ENCODE peak calls at places on chromosomes 2 and 18, in eight cellular contexts. A is fibroblast of villous mesenchyme; Z is effector memory CD4-positive, alpha-beta T cell; E is OCI-LY7; J is BE2C; X is colonic mucosa; P is fibroblast of lung; R is GM06990. L is an unnamed sample.

GRCh38 chr2:14492920-14493503 is 139.5 kb upstream of the LRATD1 start:
- DNase-seq in A (peak; percentile 68), Z (no peak), E (no peak), J (no peak), X (no peak), P (peak; percentile 85), R (no peak), L (peak; percentile 76)

GRCh38 chr18:31942301-31942998 is 478 bp downstream of the TRAPPC8 start:
- DNase-seq in A (peak; percentile 68), Z (peak; percentile 7), E (peak; percentile 19), J (peak; percentile 7), X (peak; percentile 45), P (peak; percentile 37), R (no peak), L (no peak)

GRCh38 chr18:44452346-44452745 is 228.3 kb upstream of the SETBP1 start:
- DNase-seq in A (no peak), Z (no peak), E (no peak), J (no peak), X (no peak), P (peak; percentile 53), R (no peak), L (peak; percentile 26)

GRCh38 chr2:221969087-221969829 is 329.5 kb downstream of the PAX3 start:
- DNase-seq in A (peak; percentile 33), Z (no peak), E (peak; percentile 33), J (peak; percentile 8), X (no peak), P (peak; percentile 69), R (no peak), L (peak; percentile 16)

GRCh38 chr2:197205590-197206215 is 104.9 kb downstream of the ANKRD44 start:
- DNase-seq in A (no peak), Z (peak; percentile 57), E (peak; percentile 72), J (no peak), X (no peak), P (no peak), R (no peak), L (no peak)

GRCh38 chr2:9380702-9381628 is 42.4 kb downstream of the ITGB1BP1 start:
- DNase-seq in A (peak; percentile 97), Z (no peak), E (no peak), J (peak; percentile 59), X (peak; percentile 71), P (peak; percentile 94), R (no peak), L (peak; percentile 98)

GRCh38 chr2:133333189-133333588 is 235.1 kb downstream of the NCKAP5 start:
- DNase-seq in A (no peak), Z (no peak), E (no peak), J (no peak), X (no peak), P (no peak), R (no peak), L (no peak)

GRCh38 chr18:13218376-13219011 is at the start of gene LDLRAD4:
- DNase-seq in A (no peak), Z (peak; percentile 9), E (no peak), J (peak; percentile 30), X (peak; percentile 58), P (no peak), R (no peak), L (no peak)

GRCh38 chr18:35754464-35754863 is 172.9 kb downstream of the GALNT1 start:
- DNase-seq in A (no peak), Z (no peak), E (no peak), J (no peak), X (no peak), P (no peak), R (no peak), L (no peak)

GRCh38 chr2:121071058-121071504 is 213.9 kb downstream of the TFCP2L1 start:
- DNase-seq in A (peak; percentile 51), Z (no peak), E (peak; percentile 51), J (peak; percentile 70), X (peak; percentile 70), P (peak; percentile 51), R (no peak), L (no peak)

GRCh38 chr2:207473203-207473865 is 56.4 kb upstream of the CREB1 start:
- DNase-seq in A (peak; percentile 84), Z (no peak), E (no peak), J (peak; percentile 66), X (no peak), P (peak; percentile 92), R (peak; percentile 25), L (peak; percentile 48)

GRCh38 chr18:7897119-7897518 is 330.0 kb downstream of the PTPRM start:
- DNase-seq in A (no peak), Z (no peak), E (no peak), J (no peak), X (no peak), P (no peak), R (no peak), L (no peak)

GRCh38 chr2:231615058-231615671 is 22.5 kb downstream of the TEX44 start:
- DNase-seq in A (no peak), Z (no peak), E (peak; percentile 27), J (no peak), X (peak; percentile 38), P (no peak), R (no peak), L (no peak)

GRCh38 chr18:78100189-78100588 is 850.5 kb downstream of the GALR1 start:
- DNase-seq in A (no peak), Z (no peak), E (no peak), J (no peak), X (no peak), P (no peak), R (no peak), L (no peak)

GRCh38 chr2:226607379-226607778 is 192.2 kb downstream of the IRS1 start:
- DNase-seq in A (peak; percentile 46), Z (no peak), E (no peak), J (no peak), X (no peak), P (peak; percentile 66), R (no peak), L (no peak)

GRCh38 chr2:9306910-9307309 is 100.3 kb downstream of the ASAP2 start:
- DNase-seq in A (no peak), Z (no peak), E (no peak), J (peak; percentile 22), X (no peak), P (no peak), R (no peak), L (no peak)

GRCh38 chr2:105379741-105380186 is 19.1 kb downstream of the FHL2 start:
- DNase-seq in A (no peak), Z (no peak), E (no peak), J (no peak), X (no peak), P (no peak), R (no peak), L (no peak)

GRCh38 chr18:51163543-51163942 is 33.9 kb downstream of the MEX3C start:
- DNase-seq in A (no peak), Z (no peak), E (no peak), J (no peak), X (no peak), P (no peak), R (no peak), L (no peak)

GRCh38 chr2:202043473-202043872 is 9.8 kb downstream of the FZD7 start:
- DNase-seq in A (no peak), Z (no peak), E (no peak), J (no peak), X (no peak), P (no peak), R (no peak), L (no peak)

GRCh38 chr2:99600929-99601680 is 111.3 kb upstream of the REV1 start:
- DNase-seq in A (no peak), Z (no peak), E (no peak), J (no peak), X (no peak), P (no peak), R (no peak), L (no peak)

GRCh38 chr2:8926356-8926755 is 77.1 kb downstream of the MBOAT2 start:
- DNase-seq in A (no peak), Z (no peak), E (no peak), J (no peak), X (no peak), P (no peak), R (no peak), L (no peak)

GRCh38 chr2:76391663-76392062 is 680.9 kb upstream of the GCFC2 start:
- DNase-seq in A (no peak), Z (no peak), E (no peak), J (no peak), X (no peak), P (no peak), R (no peak), L (no peak)

GRCh38 chr2:181955010-181955409 is 30.6 kb upstream of the PPP1R1C start:
- DNase-seq in A (peak; percentile 69), Z (no peak), E (no peak), J (no peak), X (no peak), P (peak; percentile 70), R (no peak), L (no peak)

GRCh38 chr2:28754321-28754720 is 2.7 kb downstream of the PPP1CB start:
- DNase-seq in A (peak; percentile 50), Z (no peak), E (no peak), J (no peak), X (no peak), P (peak; percentile 48), R (no peak), L (no peak)
- H3K4me3 ChIP-seq in A (peak overlapping the region; percentile 99), Z (no peak overlapping the region), E (peak overlapping the region; percentile 91), J (peak overlapping the region; percentile 5), X (no peak overlapping the region), P (peak overlapping the region; percentile 97), R (no peak overlapping the region), L (peak overlapping the region; percentile 10)

GRCh38 chr2:200379481-200380120 is 73.1 kb downstream of the SPATS2L start:
- DNase-seq in A (no peak), Z (no peak), E (no peak), J (no peak), X (no peak), P (no peak), R (no peak), L (no peak)
- H3K4me3 ChIP-seq in A (no peak overlapping the region), Z (no peak overlapping the region), E (no peak overlapping the region), J (no peak overlapping the region), X (peak overlapping the region; percentile 25), P (no peak overlapping the region), R (no peak overlapping the region), L (no peak overlapping the region)

GRCh38 chr2:31581124-31581795 is 522 bp upstream of the SRD5A2 start:
- DNase-seq in A (no peak), Z (no peak), E (no peak), J (no peak), X (no peak), P (no peak), R (no peak), L (no peak)
- H3K4me3 ChIP-seq in A (no peak overlapping the region), Z (no peak overlapping the region), E (no peak overlapping the region), J (no peak overlapping the region), X (no peak overlapping the region), P (no peak overlapping the region), R (no peak overlapping the region), L (no peak overlapping the region)

GRCh38 chr2:50346586-50347351 is 685.2 kb downstream of the NRXN1 start:
- DNase-seq in A (no peak), Z (no peak), E (no peak), J (no peak), X (no peak), P (no peak), R (no peak), L (no peak)
- H3K4me3 ChIP-seq in A (no peak overlapping the region), Z (no peak overlapping the region), E (no peak overlapping the region), J (peak overlapping the region; percentile 58), X (no peak overlapping the region), P (no peak overlapping the region), R (no peak overlapping the region), L (peak overlapping the region; percentile 41)

L was measured in retinal pigment epithelial cell.